ENCODE peak calls at places on chromosomes 16 and 17, in eight cellular contexts. One of them, this sample, is unnamed.
A peak's percentile ranks its signal among the peaks of the same experiment; 100 is the strongest.

GRCh38 chr17:14061666-14062560 is 7.4 kb upstream of the COX10 start:
- DNase-seq in heart left ventricle: peak; percentile 21
- DNase-seq in ovary: no peak
- DNase-seq in PC-3: peak; percentile 93
- DNase-seq in tibial artery: no peak
- DNase-seq in right atrium auricular region: no peak
- DNase-seq in adrenal gland: peak; percentile 62
- DNase-seq in endodermal cell: no peak
- DNase-seq in this sample: peak; percentile 48

GRCh38 chr16:85430523-85431381 is 182.4 kb upstream of the GSE1 start:
- DNase-seq in heart left ventricle: peak; percentile 17
- DNase-seq in ovary: peak; percentile 22
- DNase-seq in PC-3: no peak
- DNase-seq in tibial artery: no peak
- DNase-seq in right atrium auricular region: no peak
- DNase-seq in adrenal gland: no peak
- DNase-seq in endodermal cell: peak; percentile 72
- DNase-seq in this sample: no peak

GRCh38 chr17:76914937-76915336 is 46.7 kb downstream of the MGAT5B start:
- DNase-seq in heart left ventricle: no peak
- DNase-seq in ovary: no peak
- DNase-seq in PC-3: no peak
- DNase-seq in tibial artery: no peak
- DNase-seq in right atrium auricular region: no peak
- DNase-seq in adrenal gland: no peak
- DNase-seq in endodermal cell: no peak
- DNase-seq in this sample: no peak

GRCh38 chr17:59859444-59860025 is 33.2 kb downstream of the TUBD1 start:
- DNase-seq in heart left ventricle: no peak
- DNase-seq in ovary: no peak
- DNase-seq in PC-3: peak; percentile 85
- DNase-seq in tibial artery: no peak
- DNase-seq in right atrium auricular region: no peak
- DNase-seq in adrenal gland: no peak
- DNase-seq in endodermal cell: no peak
- DNase-seq in this sample: no peak

GRCh38 chr16:86495756-86496261 is 14.5 kb upstream of the FOXF1 start:
- DNase-seq in heart left ventricle: no peak
- DNase-seq in ovary: no peak
- DNase-seq in PC-3: no peak
- DNase-seq in tibial artery: no peak
- DNase-seq in right atrium auricular region: no peak
- DNase-seq in adrenal gland: no peak
- DNase-seq in endodermal cell: peak; percentile 76
- DNase-seq in this sample: no peak

GRCh38 chr16:50011707-50012106 is 13.3 kb upstream of the CNEP1R1 start:
- DNase-seq in heart left ventricle: no peak
- DNase-seq in ovary: no peak
- DNase-seq in PC-3: no peak
- DNase-seq in tibial artery: no peak
- DNase-seq in right atrium auricular region: no peak
- DNase-seq in adrenal gland: peak; percentile 7
- DNase-seq in endodermal cell: no peak
- DNase-seq in this sample: peak; percentile 31

GRCh38 chr16:19879241-19879792 is 5.3 kb downstream of the GPRC5B start:
- DNase-seq in heart left ventricle: peak; percentile 36
- DNase-seq in ovary: no peak
- DNase-seq in PC-3: no peak
- DNase-seq in tibial artery: no peak
- DNase-seq in right atrium auricular region: no peak
- DNase-seq in adrenal gland: peak; percentile 8
- DNase-seq in endodermal cell: peak; percentile 79
- DNase-seq in this sample: no peak

GRCh38 chr17:38507921-38508569 is 79.8 kb downstream of the ARHGAP23 start:
- DNase-seq in heart left ventricle: no peak
- DNase-seq in ovary: no peak
- DNase-seq in PC-3: no peak
- DNase-seq in tibial artery: no peak
- DNase-seq in right atrium auricular region: no peak
- DNase-seq in adrenal gland: no peak
- DNase-seq in endodermal cell: peak; percentile 56
- DNase-seq in this sample: no peak

GRCh38 chr17:379531-380200 is 27.1 kb upstream of the RPH3AL start:
- DNase-seq in heart left ventricle: no peak
- DNase-seq in ovary: no peak
- DNase-seq in PC-3: no peak
- DNase-seq in tibial artery: peak; percentile 58
- DNase-seq in right atrium auricular region: no peak
- DNase-seq in adrenal gland: no peak
- DNase-seq in endodermal cell: no peak
- DNase-seq in this sample: no peak

GRCh38 chr17:33039874-33040273 is 48.2 kb downstream of the SPACA3 start:
- DNase-seq in heart left ventricle: no peak
- DNase-seq in ovary: no peak
- DNase-seq in PC-3: peak; percentile 41
- DNase-seq in tibial artery: no peak
- DNase-seq in right atrium auricular region: peak; percentile 50
- DNase-seq in adrenal gland: no peak
- DNase-seq in endodermal cell: no peak
- DNase-seq in this sample: no peak

GRCh38 chr17:249236-249993 is 68.0 kb upstream of the DOC2B start:
- DNase-seq in heart left ventricle: peak; percentile 8
- DNase-seq in ovary: no peak
- DNase-seq in PC-3: no peak
- DNase-seq in tibial artery: peak; percentile 28
- DNase-seq in right atrium auricular region: no peak
- DNase-seq in adrenal gland: no peak
- DNase-seq in endodermal cell: no peak
- DNase-seq in this sample: no peak

GRCh38 chr17:16935786-16936185 is 36.1 kb downstream of the TNFRSF13B start:
- DNase-seq in heart left ventricle: peak; percentile 6
- DNase-seq in ovary: no peak
- DNase-seq in PC-3: no peak
- DNase-seq in tibial artery: no peak
- DNase-seq in right atrium auricular region: no peak
- DNase-seq in adrenal gland: no peak
- DNase-seq in endodermal cell: peak; percentile 43
- DNase-seq in this sample: no peak

GRCh38 chr17:29124135-29124930 is 55.9 kb downstream of the MYO18A start:
- DNase-seq in heart left ventricle: peak; percentile 54
- DNase-seq in ovary: no peak
- DNase-seq in PC-3: peak; percentile 72
- DNase-seq in tibial artery: no peak
- DNase-seq in right atrium auricular region: peak; percentile 70
- DNase-seq in adrenal gland: peak; percentile 75
- DNase-seq in endodermal cell: peak; percentile 89
- DNase-seq in this sample: peak; percentile 61

GRCh38 chr17:70073326-70073725 is 1.7 kb upstream of the KCNJ16 start:
- DNase-seq in heart left ventricle: no peak
- DNase-seq in ovary: no peak
- DNase-seq in PC-3: no peak
- DNase-seq in tibial artery: no peak
- DNase-seq in right atrium auricular region: no peak
- DNase-seq in adrenal gland: no peak
- DNase-seq in endodermal cell: no peak
- DNase-seq in this sample: no peak

GRCh38 chr16:47143329-47143676 is 442 bp downstream of the NETO2 start:
- DNase-seq in heart left ventricle: no peak
- DNase-seq in ovary: peak; percentile 50
- DNase-seq in PC-3: peak; percentile 74
- DNase-seq in tibial artery: no peak
- DNase-seq in right atrium auricular region: no peak
- DNase-seq in adrenal gland: peak; percentile 67
- DNase-seq in endodermal cell: peak; percentile 93
- DNase-seq in this sample: peak; percentile 40

GRCh38 chr17:2796164-2797140 is at the start of gene RAP1GAP2:
- DNase-seq in heart left ventricle: peak; percentile 61
- DNase-seq in ovary: no peak
- DNase-seq in PC-3: no peak
- DNase-seq in tibial artery: peak; percentile 79
- DNase-seq in right atrium auricular region: peak; percentile 60
- DNase-seq in adrenal gland: peak; percentile 53
- DNase-seq in endodermal cell: peak; percentile 66
- DNase-seq in this sample: peak; percentile 75

GRCh38 chr16:64782484-64782883 is 339.4 kb downstream of the CDH11 start:
- DNase-seq in heart left ventricle: no peak
- DNase-seq in ovary: no peak
- DNase-seq in PC-3: no peak
- DNase-seq in tibial artery: no peak
- DNase-seq in right atrium auricular region: no peak
- DNase-seq in adrenal gland: no peak
- DNase-seq in endodermal cell: no peak
- DNase-seq in this sample: no peak

GRCh38 chr16:64780445-64780844 is 341.4 kb downstream of the CDH11 start:
- DNase-seq in heart left ventricle: no peak
- DNase-seq in ovary: no peak
- DNase-seq in PC-3: no peak
- DNase-seq in tibial artery: no peak
- DNase-seq in right atrium auricular region: no peak
- DNase-seq in adrenal gland: no peak
- DNase-seq in endodermal cell: no peak
- DNase-seq in this sample: no peak

GRCh38 chr16:64784635-64785034 is 337.2 kb downstream of the CDH11 start:
- DNase-seq in heart left ventricle: no peak
- DNase-seq in ovary: no peak
- DNase-seq in PC-3: no peak
- DNase-seq in tibial artery: no peak
- DNase-seq in right atrium auricular region: no peak
- DNase-seq in adrenal gland: no peak
- DNase-seq in endodermal cell: no peak
- DNase-seq in this sample: no peak
- H3K27ac ChIP-seq in heart left ventricle: no peak overlapping the region
- H3K27ac ChIP-seq in ovary: no peak overlapping the region
- H3K27ac ChIP-seq in PC-3: no peak overlapping the region
- H3K27ac ChIP-seq in tibial artery: no peak overlapping the region
- H3K27ac ChIP-seq in right atrium auricular region: no peak overlapping the region
- H3K27ac ChIP-seq in adrenal gland: no peak overlapping the region
- H3K27ac ChIP-seq in endodermal cell: no peak overlapping the region
- H3K27ac ChIP-seq in this sample: no peak overlapping the region

DNA sequence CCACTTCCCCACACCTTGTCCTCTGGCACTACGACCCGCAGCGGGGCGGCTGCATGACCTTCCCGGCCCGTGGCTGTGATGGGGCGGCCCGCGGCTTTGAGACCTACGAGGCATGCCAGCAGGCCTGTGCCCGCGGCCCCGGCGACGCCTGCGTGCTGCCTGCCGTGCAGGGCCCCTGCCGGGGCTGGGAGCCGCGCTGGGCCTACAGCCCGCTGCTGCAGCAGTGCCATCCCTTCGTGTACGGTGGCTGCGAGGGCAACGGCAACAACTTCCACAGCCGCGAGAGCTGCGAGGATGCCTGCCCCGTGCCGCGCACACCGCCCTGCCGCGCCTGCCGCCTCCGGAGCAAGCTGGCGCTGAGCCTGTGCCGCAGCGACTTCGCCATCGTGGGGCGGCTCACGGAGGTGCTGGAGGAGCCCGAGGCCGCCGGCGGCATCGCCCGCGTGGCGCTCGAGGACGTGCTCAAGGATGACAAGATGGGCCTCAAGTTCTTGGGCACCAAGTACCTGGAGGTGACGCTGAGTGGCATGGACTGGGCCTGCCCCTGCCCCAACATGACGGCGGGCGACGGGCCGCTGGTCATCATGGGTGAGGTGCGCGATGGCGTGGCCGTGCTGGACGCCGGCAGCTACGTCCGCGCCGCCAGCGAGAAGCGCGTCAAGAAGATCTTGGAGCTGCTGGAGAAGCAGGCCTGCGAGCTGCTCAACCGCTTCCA is 2.6 kb downstream of the METTL26 start:
- DNase-seq in heart left ventricle: peak; percentile 18
- DNase-seq in ovary: peak; percentile 48
- DNase-seq in PC-3: no peak
- DNase-seq in tibial artery: no peak
- DNase-seq in right atrium auricular region: no peak
- DNase-seq in adrenal gland: no peak
- DNase-seq in endodermal cell: no peak
- DNase-seq in this sample: no peak
- TF ChIP-seq CTCF in heart left ventricle: no peak
- TF ChIP-seq CTCF in ovary: no peak
- TF ChIP-seq CTCF in PC-3: no peak
- TF ChIP-seq CTCF in tibial artery: no peak
- TF ChIP-seq CTCF in right atrium auricular region: no peak
- TF ChIP-seq CTCF in adrenal gland: no peak
- TF ChIP-seq CTCF in endodermal cell: no peak
- TF ChIP-seq CTCF in this sample: no peak

GRCh38 chr17:8479431-8479947 is 43.8 kb downstream of the NDEL1 start:
- DNase-seq in heart left ventricle: peak; percentile 56
- DNase-seq in ovary: peak; percentile 77
- DNase-seq in PC-3: no peak
- DNase-seq in tibial artery: no peak
- DNase-seq in right atrium auricular region: no peak
- DNase-seq in adrenal gland: peak; percentile 84
- DNase-seq in endodermal cell: peak; percentile 39
- DNase-seq in this sample: no peak
- H3K27ac ChIP-seq in heart left ventricle: no peak overlapping the region
- H3K27ac ChIP-seq in ovary: no peak overlapping the region
- H3K27ac ChIP-seq in PC-3: no peak overlapping the region
- H3K27ac ChIP-seq in tibial artery: peak overlapping the region; percentile 42
- H3K27ac ChIP-seq in right atrium auricular region: peak overlapping the region; percentile 45
- H3K27ac ChIP-seq in adrenal gland: peak overlapping the region; percentile 81
- H3K27ac ChIP-seq in endodermal cell: no peak overlapping the region
- H3K27ac ChIP-seq in this sample: peak overlapping the region; percentile 48

GRCh38 chr17:67637901-67638641 is 79.7 kb upstream of the NOL11 start:
- DNase-seq in heart left ventricle: no peak
- DNase-seq in ovary: no peak
- DNase-seq in PC-3: peak; percentile 99
- DNase-seq in tibial artery: no peak
- DNase-seq in right atrium auricular region: no peak
- DNase-seq in adrenal gland: peak; percentile 45
- DNase-seq in endodermal cell: no peak
- DNase-seq in this sample: peak; percentile 79

GRCh38 chr17:67633751-67634191 is 84.0 kb upstream of the NOL11 start:
- DNase-seq in heart left ventricle: peak; percentile 69
- DNase-seq in ovary: no peak
- DNase-seq in PC-3: no peak
- DNase-seq in tibial artery: no peak
- DNase-seq in right atrium auricular region: no peak
- DNase-seq in adrenal gland: peak; percentile 25
- DNase-seq in endodermal cell: no peak
- DNase-seq in this sample: no peak

GRCh38 chr17:67636841-67637240 is 80.9 kb upstream of the NOL11 start:
- DNase-seq in heart left ventricle: no peak
- DNase-seq in ovary: no peak
- DNase-seq in PC-3: peak; percentile 25
- DNase-seq in tibial artery: no peak
- DNase-seq in right atrium auricular region: no peak
- DNase-seq in adrenal gland: no peak
- DNase-seq in endodermal cell: no peak
- DNase-seq in this sample: no peak

GRCh38 chr17:67636312-67636711 is 81.4 kb upstream of the NOL11 start:
- DNase-seq in heart left ventricle: no peak
- DNase-seq in ovary: no peak
- DNase-seq in PC-3: no peak
- DNase-seq in tibial artery: no peak
- DNase-seq in right atrium auricular region: no peak
- DNase-seq in adrenal gland: no peak
- DNase-seq in endodermal cell: no peak
- DNase-seq in this sample: no peak

DNA sequence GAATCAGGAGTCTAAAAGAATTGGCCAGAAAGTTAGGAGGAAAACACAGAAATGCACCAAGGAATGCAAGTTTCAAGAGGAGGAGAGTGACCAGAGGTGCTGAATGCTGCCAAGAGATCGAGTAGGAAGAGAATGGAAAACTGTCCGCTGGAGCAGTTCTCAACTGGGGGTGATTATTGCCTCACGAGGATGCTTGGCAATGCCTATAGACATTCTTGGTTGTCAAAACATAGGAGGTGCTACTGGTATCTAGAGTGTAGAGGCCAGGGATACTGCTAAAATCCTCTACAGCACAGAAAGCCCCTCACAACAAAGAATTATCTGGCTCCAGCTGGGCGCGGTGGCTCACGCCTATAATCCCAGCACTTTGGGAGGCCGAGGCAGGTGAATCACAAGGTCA is 82.0 kb upstream of the NOL11 start:
- DNase-seq in heart left ventricle: no peak
- DNase-seq in ovary: no peak
- DNase-seq in PC-3: no peak
- DNase-seq in tibial artery: no peak
- DNase-seq in right atrium auricular region: no peak
- DNase-seq in adrenal gland: no peak
- DNase-seq in endodermal cell: no peak
- DNase-seq in this sample: no peak
- TF ChIP-seq CTCF in heart left ventricle: no peak
- TF ChIP-seq CTCF in ovary: no peak
- TF ChIP-seq CTCF in PC-3: no peak
- TF ChIP-seq CTCF in tibial artery: no peak
- TF ChIP-seq CTCF in right atrium auricular region: no peak
- TF ChIP-seq CTCF in adrenal gland: no peak
- TF ChIP-seq CTCF in endodermal cell: no peak
- TF ChIP-seq CTCF in this sample: no peak

This sample was measured in lung.